ENCODE peak calls at places on chromosomes 2 and 18, in seven cellular contexts. One of them, this sample, is unnamed. For H3K4me1, the result is how much of the 10 kb centered on the place peaks cover.

GRCh38 chr2:160574472-160575140 is 81.0 kb upstream of the RBMS1 start:
- DNase-seq in OCI-LY7: no peak
- DNase-seq in HCT116: no peak
- DNase-seq in GM23248: peak
- DNase-seq in PC-3: peak
- DNase-seq in neural progenitor cell: no peak
- DNase-seq in MM.1S: no peak
- DNase-seq in this sample: no peak

GRCh38 chr18:44520981-44521672 is 159.6 kb upstream of the SETBP1 start:
- DNase-seq in HCT116: no peak
- DNase-seq in OCI-LY7: no peak
- DNase-seq in MM.1S: no peak
- DNase-seq in neural progenitor cell: no peak
- DNase-seq in GM23248: peak
- DNase-seq in PC-3: peak
- DNase-seq in this sample: no peak

GRCh38 chr2:45353879-45354278 is 257.2 kb downstream of the SRBD1 start:
- DNase-seq in MM.1S: no peak
- DNase-seq in OCI-LY7: no peak
- DNase-seq in GM23248: peak
- DNase-seq in neural progenitor cell: no peak
- DNase-seq in PC-3: peak
- DNase-seq in HCT116: no peak
- DNase-seq in this sample: no peak

GRCh38 chr2:39523308-39524044 is 86.4 kb upstream of the MAP4K3 start:
- DNase-seq in GM23248: peak
- DNase-seq in HCT116: peak
- DNase-seq in OCI-LY7: no peak
- DNase-seq in PC-3: peak
- DNase-seq in MM.1S: no peak
- DNase-seq in neural progenitor cell: no peak
- DNase-seq in this sample: no peak

GRCh38 chr2:184472481-184472880 is 125.8 kb upstream of the ZNF804A start:
- DNase-seq in GM23248: no peak
- DNase-seq in PC-3: no peak
- DNase-seq in HCT116: no peak
- DNase-seq in OCI-LY7: no peak
- DNase-seq in MM.1S: no peak
- DNase-seq in neural progenitor cell: peak
- DNase-seq in this sample: peak

GRCh38 chr2:79935771-79936657 is 368.5 kb downstream of the LRRTM1 start:
- DNase-seq in OCI-LY7: peak
- DNase-seq in PC-3: peak
- DNase-seq in MM.1S: peak
- DNase-seq in neural progenitor cell: peak
- DNase-seq in HCT116: no peak
- DNase-seq in GM23248: peak
- DNase-seq in this sample: peak

GRCh38 chr2:33550206-33550605 is 48.9 kb downstream of the FAM98A start:
- DNase-seq in GM23248: no peak
- DNase-seq in OCI-LY7: no peak
- DNase-seq in neural progenitor cell: no peak
- DNase-seq in MM.1S: no peak
- DNase-seq in HCT116: no peak
- DNase-seq in PC-3: no peak
- DNase-seq in this sample: no peak

GRCh38 chr2:63051795-63052333 is 1.2 kb downstream of the OTX1 start:
- DNase-seq in MM.1S: no peak
- DNase-seq in PC-3: no peak
- DNase-seq in OCI-LY7: no peak
- DNase-seq in GM23248: no peak
- DNase-seq in HCT116: no peak
- DNase-seq in neural progenitor cell: peak
- DNase-seq in this sample: peak

GRCh38 chr2:73979021-73979420 is 5.7 kb upstream of the TET3 start:
- DNase-seq in HCT116: no peak
- DNase-seq in PC-3: no peak
- DNase-seq in neural progenitor cell: no peak
- DNase-seq in MM.1S: no peak
- DNase-seq in GM23248: no peak
- DNase-seq in OCI-LY7: no peak
- DNase-seq in this sample: peak

GRCh38 chr2:15704086-15704787 is 112.6 kb downstream of the DDX1 start:
- DNase-seq in HCT116: no peak
- DNase-seq in MM.1S: no peak
- DNase-seq in OCI-LY7: no peak
- DNase-seq in GM23248: no peak
- DNase-seq in neural progenitor cell: no peak
- DNase-seq in PC-3: no peak
- DNase-seq in this sample: no peak

GRCh38 chr18:52337286-52337685 is 2.7 kb upstream of the DCC start:
- DNase-seq in GM23248: peak
- DNase-seq in MM.1S: no peak
- DNase-seq in HCT116: no peak
- DNase-seq in PC-3: peak
- DNase-seq in OCI-LY7: no peak
- DNase-seq in neural progenitor cell: no peak
- DNase-seq in this sample: no peak

GRCh38 chr2:130918421-130918820 is 81.7 kb downstream of the ARHGEF4 start:
- DNase-seq in GM23248: no peak
- DNase-seq in PC-3: no peak
- DNase-seq in neural progenitor cell: no peak
- DNase-seq in MM.1S: no peak
- DNase-seq in OCI-LY7: no peak
- DNase-seq in HCT116: no peak
- DNase-seq in this sample: peak

GRCh38 chr2:219309278-219309677 is at the start of gene PTPRN:
- DNase-seq in GM23248: peak
- DNase-seq in HCT116: no peak
- DNase-seq in OCI-LY7: no peak
- DNase-seq in MM.1S: no peak
- DNase-seq in neural progenitor cell: peak
- DNase-seq in PC-3: no peak
- DNase-seq in this sample: peak

GRCh38 chr2:200945395-200945729 is 18.1 kb downstream of the ORC2 start:
- DNase-seq in GM23248: no peak
- DNase-seq in neural progenitor cell: no peak
- DNase-seq in HCT116: no peak
- DNase-seq in OCI-LY7: no peak
- DNase-seq in PC-3: no peak
- DNase-seq in MM.1S: no peak
- DNase-seq in this sample: no peak

GRCh38 chr2:170822292-170822884 is 5.7 kb downstream of the GAD1 start:
- DNase-seq in HCT116: no peak
- DNase-seq in GM23248: peak
- DNase-seq in neural progenitor cell: peak
- DNase-seq in OCI-LY7: no peak
- DNase-seq in MM.1S: no peak
- DNase-seq in PC-3: no peak
- DNase-seq in this sample: peak

GRCh38 chr2:161913865-161914264 is 160.2 kb downstream of the DPP4 start:
- DNase-seq in neural progenitor cell: no peak
- DNase-seq in OCI-LY7: no peak
- DNase-seq in GM23248: peak
- DNase-seq in PC-3: peak
- DNase-seq in HCT116: peak
- DNase-seq in MM.1S: no peak
- DNase-seq in this sample: no peak

GRCh38 chr18:33264566-33264965 is 176.0 kb downstream of the CCDC178 start:
- DNase-seq in MM.1S: no peak
- DNase-seq in PC-3: no peak
- DNase-seq in HCT116: no peak
- DNase-seq in OCI-LY7: no peak
- DNase-seq in neural progenitor cell: no peak
- DNase-seq in GM23248: no peak
- DNase-seq in this sample: no peak

GRCh38 chr2:208254118-208254870 is 577 bp downstream of the IDH1 start:
- DNase-seq in neural progenitor cell: peak
- DNase-seq in MM.1S: peak
- DNase-seq in OCI-LY7: peak
- DNase-seq in PC-3: peak
- DNase-seq in HCT116: peak
- DNase-seq in GM23248: peak
- DNase-seq in this sample: peak

GRCh38 chr2:207813942-207814341 is 44.2 kb upstream of the FZD5 start:
- DNase-seq in OCI-LY7: no peak
- DNase-seq in HCT116: no peak
- DNase-seq in GM23248: no peak
- DNase-seq in neural progenitor cell: peak
- DNase-seq in PC-3: no peak
- DNase-seq in MM.1S: no peak
- DNase-seq in this sample: peak

GRCh38 chr2:151162185-151162584 is 99.5 kb downstream of the RBM43 start:
- DNase-seq in neural progenitor cell: no peak
- DNase-seq in GM23248: peak
- DNase-seq in PC-3: peak
- DNase-seq in MM.1S: no peak
- DNase-seq in HCT116: no peak
- DNase-seq in OCI-LY7: no peak
- DNase-seq in this sample: peak

GRCh38 chr2:9658972-9659371 is 28.2 kb upstream of the YWHAQ start:
- DNase-seq in neural progenitor cell: no peak
- DNase-seq in PC-3: no peak
- DNase-seq in GM23248: no peak
- DNase-seq in MM.1S: no peak
- DNase-seq in OCI-LY7: no peak
- DNase-seq in HCT116: no peak
- DNase-seq in this sample: no peak

GRCh38 chr2:134460583-134460998 is 206.7 kb downstream of the MGAT5 start:
- DNase-seq in HCT116: peak
- DNase-seq in GM23248: peak
- DNase-seq in neural progenitor cell: peak
- DNase-seq in PC-3: peak
- DNase-seq in MM.1S: peak
- DNase-seq in OCI-LY7: peak
- DNase-seq in this sample: peak
- TF ChIP-seq EZH2phosphoT487 in HCT116: no peak
- TF ChIP-seq EZH2phosphoT487 in GM23248: no peak
- TF ChIP-seq EZH2phosphoT487 in neural progenitor cell: no peak
- TF ChIP-seq EZH2phosphoT487 in PC-3: no peak
- TF ChIP-seq EZH2phosphoT487 in MM.1S: no peak
- TF ChIP-seq EZH2phosphoT487 in OCI-LY7: no peak
- TF ChIP-seq EZH2phosphoT487 in this sample: no peak

GRCh38 chr2:28354920-28355520 is 37.6 kb upstream of the FOSL2 start:
- DNase-seq in HCT116: no peak
- DNase-seq in GM23248: no peak
- DNase-seq in MM.1S: no peak
- DNase-seq in OCI-LY7: no peak
- DNase-seq in PC-3: no peak
- DNase-seq in neural progenitor cell: no peak
- DNase-seq in this sample: no peak
- H2AFZ ChIP-seq in HCT116: no peak
- H2AFZ ChIP-seq in GM23248: no peak
- H2AFZ ChIP-seq in MM.1S: no peak
- H2AFZ ChIP-seq in OCI-LY7: no peak
- H2AFZ ChIP-seq in PC-3: no peak
- H2AFZ ChIP-seq in neural progenitor cell: no peak
- H2AFZ ChIP-seq in this sample: no peak

GRCh38 chr2:42127425-42128424 is 41.4 kb upstream of the EML4 start:
- DNase-seq in OCI-LY7: peak
- DNase-seq in neural progenitor cell: no peak
- DNase-seq in MM.1S: peak
- DNase-seq in HCT116: no peak
- DNase-seq in PC-3: no peak
- DNase-seq in GM23248: no peak
- DNase-seq in this sample: no peak

GRCh38 chr2:42129947-42130346 is 39.2 kb upstream of the EML4 start:
- DNase-seq in GM23248: no peak
- DNase-seq in neural progenitor cell: no peak
- DNase-seq in HCT116: no peak
- DNase-seq in OCI-LY7: no peak
- DNase-seq in MM.1S: no peak
- DNase-seq in PC-3: no peak
- DNase-seq in this sample: no peak

GRCh38 chr2:42125887-42126594 is 43.1 kb upstream of the EML4 start:
- DNase-seq in OCI-LY7: no peak
- DNase-seq in GM23248: peak
- DNase-seq in PC-3: no peak
- DNase-seq in neural progenitor cell: peak
- DNase-seq in HCT116: no peak
- DNase-seq in MM.1S: no peak
- DNase-seq in this sample: peak

GRCh38 chr2:42129487-42129852 is 39.7 kb upstream of the EML4 start:
- DNase-seq in neural progenitor cell: no peak
- DNase-seq in OCI-LY7: no peak
- DNase-seq in GM23248: no peak
- DNase-seq in HCT116: no peak
- DNase-seq in MM.1S: no peak
- DNase-seq in PC-3: no peak
- DNase-seq in this sample: no peak

DNA sequence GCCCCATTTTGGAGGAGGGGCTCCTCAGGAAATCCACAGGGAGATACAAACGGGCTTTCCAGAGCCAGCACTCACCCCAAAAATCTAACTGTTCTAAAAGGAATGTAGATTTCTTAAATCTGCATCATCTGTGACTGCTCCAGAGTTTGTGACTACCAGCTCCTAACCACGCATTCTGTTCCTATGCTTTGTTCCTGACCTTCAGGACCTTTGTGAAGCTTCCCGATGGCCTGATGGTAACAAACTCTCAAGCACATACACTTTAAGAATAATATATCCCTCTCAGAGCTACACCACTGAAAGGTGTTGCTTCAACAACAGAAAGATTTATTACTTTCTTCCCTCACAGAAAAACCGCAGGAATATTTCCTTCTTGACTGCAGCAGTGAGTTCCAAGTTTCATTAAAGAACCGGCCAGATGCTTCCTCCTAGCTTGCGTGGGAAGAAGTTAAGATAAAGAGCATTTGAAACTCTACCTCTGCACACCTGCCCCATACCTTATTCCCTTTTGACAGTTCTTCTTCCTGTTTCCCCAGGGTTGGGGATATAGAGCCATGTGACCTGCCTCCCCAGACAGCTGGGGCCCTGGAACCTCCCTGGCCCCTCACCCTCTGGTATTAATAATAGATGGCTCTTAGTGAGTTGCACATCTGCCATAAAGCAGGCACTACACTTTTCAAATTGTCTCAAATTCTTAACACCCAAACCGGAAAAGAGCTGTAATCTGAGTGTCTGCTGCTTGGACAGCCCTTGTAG is 40.2 kb upstream of the EML4 start:
- DNase-seq in neural progenitor cell: no peak
- DNase-seq in MM.1S: peak
- DNase-seq in PC-3: no peak
- DNase-seq in OCI-LY7: peak
- DNase-seq in GM23248: peak
- DNase-seq in HCT116: no peak
- DNase-seq in this sample: no peak
- H3K4me1 ChIP-seq in neural progenitor cell: under half
- H3K4me1 ChIP-seq in MM.1S: half or more
- H3K4me1 ChIP-seq in PC-3: under half
- H3K4me1 ChIP-seq in OCI-LY7: half or more
- H3K4me1 ChIP-seq in GM23248: under half
- H3K4me1 ChIP-seq in HCT116: under half
- H3K4me1 ChIP-seq in this sample: under half

DNA sequence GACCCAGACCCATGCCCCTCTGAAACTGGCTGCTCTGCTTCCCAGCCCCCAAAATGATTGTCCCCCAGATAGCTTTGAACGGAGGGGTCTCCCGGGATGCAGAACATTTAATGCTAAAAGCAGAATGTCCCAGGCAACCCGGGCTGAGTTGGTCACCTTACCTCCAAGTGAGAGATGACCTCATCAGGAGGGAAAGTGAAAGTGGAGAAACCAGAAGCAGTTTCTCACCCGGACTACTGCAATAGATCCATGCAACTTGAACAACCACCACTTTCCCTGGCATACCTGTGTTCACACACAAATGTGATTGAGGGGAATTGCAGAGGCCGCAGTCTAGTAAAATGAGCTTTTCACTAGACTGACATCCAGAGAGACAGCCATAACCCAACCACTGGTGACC is 75.3 kb upstream of the NPAS2 start:
- DNase-seq in GM23248: peak
- DNase-seq in neural progenitor cell: no peak
- DNase-seq in HCT116: no peak
- DNase-seq in MM.1S: no peak
- DNase-seq in PC-3: peak
- DNase-seq in OCI-LY7: no peak
- DNase-seq in this sample: no peak
- TF ChIP-seq EZH2phosphoT487 in GM23248: no peak
- TF ChIP-seq EZH2phosphoT487 in neural progenitor cell: no peak
- TF ChIP-seq EZH2phosphoT487 in HCT116: no peak
- TF ChIP-seq EZH2phosphoT487 in MM.1S: no peak
- TF ChIP-seq EZH2phosphoT487 in PC-3: no peak
- TF ChIP-seq EZH2phosphoT487 in OCI-LY7: no peak
- TF ChIP-seq EZH2phosphoT487 in this sample: no peak